ENCODE peak calls at places on chromosomes 1 and 21, in six cellular contexts. A is tibial nerve, P is B cell, S is WTC11, Q is MM.1S, F is endothelial cell. H is an unnamed sample.

GRCh38 chr1:236144033-236144432 is 1.7 kb downstream of the GPR137B start:
- DNase-seq in Q (no peak), S (no peak), A (no peak), F (no peak), P (no peak), H (no peak)

GRCh38 chr1:66333463-66334232 is 200.3 kb upstream of the SGIP1 start:
- DNase-seq in A (no peak), Q (no peak), F (no peak), S (no peak), P (peak), H (no peak)

GRCh38 chr1:192788184-192788583 is 20.7 kb upstream of the RGS2 start:
- DNase-seq in Q (no peak), A (no peak), F (peak), P (no peak), S (no peak), H (no peak)

GRCh38 chr1:29515188-29515955 is 279.1 kb downstream of the PTPRU start:
- DNase-seq in S (no peak), P (no peak), Q (no peak), A (no peak), F (no peak), H (no peak)

GRCh38 chr1:51157411-51157810 is 55.4 kb downstream of the C1orf185 start:
- DNase-seq in F (no peak), S (no peak), A (no peak), Q (no peak), P (no peak), H (no peak)

GRCh38 chr1:56686171-56686570 is 41.1 kb downstream of the PRKAA2 start:
- DNase-seq in Q (no peak), A (no peak), S (no peak), F (no peak), P (no peak), H (no peak)

GRCh38 chr21:35677298-35677841 is 383.0 kb downstream of the SETD4 start:
- DNase-seq in A (no peak), Q (no peak), P (no peak), S (no peak), F (no peak), H (no peak)

GRCh38 chr1:192609110-192610079 is 26.6 kb upstream of the RGS13 start:
- DNase-seq in P (peak), A (peak), Q (peak), S (no peak), F (no peak), H (peak)

GRCh38 chr1:6454856-6455751 is 10.9 kb downstream of the TNFRSF25 start:
- DNase-seq in S (peak), Q (no peak), A (no peak), P (no peak), F (peak), H (peak)

GRCh38 chr1:8096105-8097011 is 70.2 kb upstream of the ERRFI1 start:
- DNase-seq in F (no peak), Q (no peak), A (no peak), S (no peak), P (no peak), H (no peak)

GRCh38 chr1:54327386-54328116 is 78.6 kb downstream of the SSBP3 start:
- DNase-seq in P (no peak), A (no peak), Q (no peak), F (no peak), S (no peak), H (no peak)

GRCh38 chr1:161020573-161021167 is at the start of gene F11R:
- DNase-seq in Q (peak), A (no peak), S (peak), P (no peak), F (peak), H (peak)

GRCh38 chr1:81430955-81431646 is 369.6 kb upstream of the ADGRL2 start:
- DNase-seq in F (no peak), P (no peak), A (no peak), S (peak), Q (peak), H (no peak)

GRCh38 chr1:81435175-81435574 is 365.6 kb upstream of the ADGRL2 start:
- DNase-seq in A (no peak), S (no peak), P (no peak), F (no peak), Q (no peak), H (no peak)

GRCh38 chr1:81432654-81433109 is 368.1 kb upstream of the ADGRL2 start:
- DNase-seq in S (no peak), Q (no peak), F (no peak), A (no peak), P (no peak), H (no peak)

GRCh38 chr1:81432089-81432488 is 368.6 kb upstream of the ADGRL2 start:
- DNase-seq in A (no peak), S (no peak), Q (no peak), F (no peak), P (no peak), H (no peak)

DNA sequence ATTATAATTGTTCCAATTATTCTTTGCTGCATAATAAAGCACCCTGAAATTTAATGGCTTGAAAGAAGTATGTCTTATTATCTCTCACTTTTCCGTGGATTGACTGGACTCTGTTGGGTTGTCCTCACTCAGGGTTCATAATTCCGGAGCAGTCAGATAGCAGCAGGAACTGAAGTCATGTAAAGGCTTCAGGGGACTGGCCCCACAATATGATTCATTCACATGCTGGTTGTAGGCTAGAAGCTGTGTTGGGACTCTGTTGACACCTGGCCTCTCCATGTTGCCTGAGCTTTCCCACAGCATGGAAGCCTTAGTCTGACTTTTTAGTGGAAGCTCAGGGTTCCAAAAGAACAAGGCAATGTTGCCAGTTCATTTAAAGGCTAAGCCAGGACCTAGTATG is 367.1 kb upstream of the ADGRL2 start:
- DNase-seq in Q (no peak), P (no peak), F (no peak), A (no peak), S (no peak), H (no peak)
- TF ChIP-seq CTCF in Q (no peak), P (no peak), F (no peak), A (no peak), S (no peak), H (no peak)

GRCh38 chr1:223716302-223716862 is 4.0 kb downstream of the CAPN2 start:
- DNase-seq in F (no peak), P (peak), Q (peak), A (no peak), S (no peak), H (peak)

GRCh38 chr1:223718850-223719249 is 6.5 kb downstream of the CAPN2 start:
- DNase-seq in P (no peak), A (no peak), S (peak), F (no peak), Q (no peak), H (no peak)

GRCh38 chr1:223717123-223717522 is 4.8 kb downstream of the CAPN2 start:
- DNase-seq in F (no peak), A (no peak), Q (no peak), S (no peak), P (no peak), H (no peak)

GRCh38 chr1:223715710-223716103 is 3.4 kb downstream of the CAPN2 start:
- DNase-seq in F (no peak), P (no peak), A (no peak), S (no peak), Q (no peak), H (no peak)

DNA sequence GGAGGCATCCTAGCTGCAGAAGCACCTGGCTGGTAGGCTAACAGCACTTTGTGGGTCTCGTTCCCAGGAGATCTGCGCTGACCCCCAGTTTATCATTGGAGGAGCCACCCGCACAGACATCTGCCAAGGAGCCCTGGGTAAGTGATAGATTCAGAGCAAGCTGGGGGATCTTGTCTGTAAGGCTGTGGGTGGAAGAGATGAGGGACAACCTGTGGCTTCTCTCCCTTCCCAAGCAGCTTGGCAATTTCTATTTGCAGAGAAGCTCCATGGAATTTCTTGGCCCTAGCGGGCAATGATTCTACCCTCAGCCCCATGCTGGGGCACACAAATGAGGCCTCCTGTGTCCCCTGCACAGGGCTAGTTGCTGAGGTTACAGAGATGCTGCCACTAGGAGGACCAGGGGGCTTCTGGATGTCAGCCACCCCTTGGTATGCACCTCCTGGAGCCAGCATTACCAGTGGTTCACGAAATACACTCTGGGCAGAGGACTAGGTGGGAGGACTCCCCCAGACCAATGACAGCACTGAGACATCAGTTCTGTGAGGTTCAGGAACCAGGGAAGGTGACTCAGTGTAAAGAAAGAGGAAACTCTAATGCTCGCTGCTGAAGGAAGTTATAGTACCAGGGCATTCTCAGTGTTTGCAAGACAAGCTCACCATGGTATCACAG is 5.5 kb downstream of the CAPN2 start:
- DNase-seq in F (no peak), S (no peak), P (no peak), Q (no peak), A (no peak), H (peak)
- TF ChIP-seq CTCF in F (no peak), S (no peak), P (no peak), Q (no peak), A (no peak), H (no peak)

GRCh38 chr21:37366488-37367300 is at the start of gene DYRK1A:
- DNase-seq in S (peak), Q (peak), A (peak), F (peak), P (peak), H (peak)
- TF ChIP-seq CTCF in S (no peak), Q (no peak), A (no peak), F (no peak), P (no peak), H (no peak)

GRCh38 chr1:174938306-174939000 is 61.3 kb upstream of the CACYBP start:
- DNase-seq in S (no peak), Q (no peak), P (no peak), F (no peak), A (no peak), H (no peak)

GRCh38 chr1:174940776-174941175 is 59.0 kb upstream of the CACYBP start:
- DNase-seq in S (no peak), Q (no peak), F (no peak), P (no peak), A (no peak), H (no peak)

GRCh38 chr1:174946020-174946419 is 53.7 kb upstream of the CACYBP start:
- DNase-seq in F (no peak), P (no peak), Q (no peak), A (no peak), S (no peak), H (no peak)

GRCh38 chr1:174939771-174940545 is 59.8 kb upstream of the CACYBP start:
- DNase-seq in A (no peak), F (no peak), P (no peak), S (no peak), Q (no peak), H (no peak)

DNA sequence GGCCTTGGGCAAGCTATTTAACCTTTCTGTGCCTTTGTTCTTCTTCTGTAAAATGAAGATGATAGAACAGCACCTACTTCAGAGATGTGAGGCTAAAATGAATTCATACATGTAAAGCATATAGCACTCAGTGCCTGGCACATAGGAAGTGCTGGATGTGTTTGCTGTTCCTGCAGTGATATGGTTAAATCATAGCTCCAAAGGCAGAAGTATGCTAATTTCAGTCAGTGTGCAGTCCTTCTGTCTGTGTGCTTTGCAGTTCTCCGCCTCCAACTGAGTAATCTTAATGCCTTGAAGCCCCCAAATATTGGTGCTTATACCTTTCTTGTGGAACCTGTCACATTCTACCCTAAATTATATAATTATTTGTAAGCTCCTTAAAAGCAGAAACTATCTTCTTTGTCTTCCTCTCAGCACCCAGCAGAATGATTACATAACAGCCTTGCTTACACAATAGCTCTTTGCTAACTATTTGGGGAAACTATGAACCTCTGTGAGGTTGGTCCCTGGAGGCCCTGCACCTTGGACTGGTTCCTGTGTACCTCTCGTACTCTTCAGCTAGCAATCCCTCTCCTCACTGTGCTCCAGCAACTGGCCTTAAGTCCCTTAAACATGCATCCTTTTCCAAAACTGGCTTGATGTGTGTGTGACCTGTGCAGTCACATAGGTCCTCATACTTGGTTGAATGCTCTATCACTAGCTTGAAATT is 57.0 kb upstream of the CACYBP start:
- DNase-seq in F (no peak), S (no peak), P (no peak), A (peak), Q (no peak), H (no peak)
- TF ChIP-seq CTCF in F (no peak), S (no peak), P (no peak), A (no peak), Q (no peak), H (no peak)

GRCh38 chr1:178690496-178690895 is 34.5 kb upstream of the RALGPS2 start:
- DNase-seq in A (no peak), F (no peak), S (no peak), P (no peak), Q (no peak), H (no peak)

GRCh38 chr1:178694923-178695525 is 30.0 kb upstream of the RALGPS2 start:
- DNase-seq in S (no peak), P (no peak), F (no peak), A (no peak), Q (no peak), H (no peak)

GRCh38 chr1:178689769-178690168 is 35.3 kb upstream of the RALGPS2 start:
- DNase-seq in S (no peak), P (no peak), A (no peak), F (no peak), Q (no peak), H (no peak)

GRCh38 chr1:178692564-178693327 is 32.3 kb upstream of the RALGPS2 start:
- DNase-seq in F (no peak), P (no peak), S (no peak), A (no peak), Q (no peak), H (no peak)

GRCh38 chr1:178693368-178693767 is 31.7 kb upstream of the RALGPS2 start:
- DNase-seq in P (no peak), S (peak), F (peak), A (no peak), Q (no peak), H (no peak)
- TF ChIP-seq CTCF in P (no peak), S (no peak), F (no peak), A (peak), Q (no peak), H (no peak)

DNA sequence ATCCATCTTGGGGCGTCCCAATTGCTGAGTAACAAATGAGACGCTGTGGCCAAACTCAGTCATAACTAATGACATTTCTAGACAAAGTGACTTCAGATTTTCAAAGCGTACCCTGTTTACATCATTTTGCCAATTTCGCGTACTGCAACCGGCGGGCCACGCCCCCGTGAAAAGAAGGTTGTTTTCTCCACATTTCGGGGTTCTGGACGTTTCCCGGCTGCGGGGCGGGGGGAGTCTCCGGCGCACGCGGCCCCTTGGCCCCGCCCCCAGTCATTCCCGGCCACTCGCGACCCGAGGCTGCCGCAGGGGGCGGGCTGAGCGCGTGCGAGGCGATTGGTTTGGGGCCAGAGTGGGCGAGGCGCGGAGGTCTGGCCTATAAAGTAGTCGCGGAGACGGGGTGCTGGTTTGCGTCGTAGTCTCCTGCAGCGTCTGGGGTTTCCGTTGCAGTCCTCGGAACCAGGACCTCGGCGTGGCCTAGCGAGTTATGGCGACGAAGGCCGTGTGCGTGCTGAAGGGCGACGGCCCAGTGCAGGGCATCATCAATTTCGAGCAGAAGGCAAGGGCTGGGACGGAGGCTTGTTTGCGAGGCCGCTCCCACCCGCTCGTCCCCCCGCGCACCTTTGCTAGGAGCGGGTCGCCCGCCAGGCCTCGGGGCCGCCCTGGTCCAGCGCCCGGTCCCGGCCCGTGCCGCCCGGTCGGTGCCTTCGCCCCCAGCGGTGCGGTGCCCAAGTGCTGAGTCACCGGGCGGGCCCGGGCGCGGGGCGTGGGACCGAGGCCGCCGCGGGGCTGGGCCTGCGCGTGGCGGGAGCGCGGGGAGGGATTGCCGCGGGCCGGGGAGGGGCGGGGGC is at the start of gene SOD1:
- DNase-seq in F (peak), S (peak), P (peak), Q (peak), A (peak), H (peak)
- TF ChIP-seq CTCF in F (no peak), S (no peak), P (no peak), Q (no peak), A (no peak), H (no peak)

GRCh38 chr1:42130061-42130460 is 23.1 kb upstream of the GUCA2B start:
- DNase-seq in S (no peak), P (no peak), Q (no peak), A (no peak), F (no peak), H (no peak)
- TF ChIP-seq CTCF in S (no peak), P (no peak), Q (no peak), A (no peak), F (no peak), H (no peak)

GRCh38 chr21:44298301-44298700 is 1.6 kb upstream of the PFKL start:
- DNase-seq in F (no peak), S (no peak), P (no peak), A (no peak), Q (peak), H (peak)
- TF ChIP-seq CTCF in F (no peak), S (no peak), P (no peak), A (no peak), Q (peak), H (no peak)

H was measured in activated CD8-positive, alpha-beta T cell treated with anti-CD3 and anti-CD28 coated beads for 36 hours.